ENCODE peak calls at places on chromosome 7, in ten cellular contexts. P is endothelial cell; G is MCF 10A; U is NCI-H187; I is EL; D is stimulated activated CD4-positive, alpha-beta T cell treated with anti-CD3 and anti-CD28 coated beads, Interleukin-1b, Interleukin-23, amount 100 ng/mL, for 24 hours; T is D341Med; J is cardiac septum; C is IMR-90; K is RWPE2. O is an unnamed sample.

GRCh38 chr7:149728491-149729375 is 44.7 kb downstream of the ZNF467 start:
- DNase-seq in T (no peak), G (no peak), K (no peak), P (no peak), U (no peak), D (no peak), C (no peak), I (no peak), J (peak), O (no peak)

GRCh38 chr7:101681170-101682007 is 52.3 kb upstream of the MYL10 start:
- DNase-seq in J (peak), K (no peak), U (no peak), I (peak), C (peak), D (no peak), T (no peak), G (peak), P (no peak), O (peak)

GRCh38 chr7:93636276-93636675 is 61.8 kb upstream of the CALCR start:
- DNase-seq in P (no peak), K (no peak), T (no peak), G (no peak), U (no peak), D (no peak), J (no peak), I (no peak), C (no peak), O (no peak)

GRCh38 chr7:66535414-66536329 is 93.0 kb upstream of the KCTD7 start:
- DNase-seq in J (no peak), I (no peak), T (no peak), U (no peak), G (no peak), K (no peak), P (no peak), C (no peak), D (no peak), O (no peak)

GRCh38 chr7:42574693-42575084 is 337.2 kb downstream of the C7orf25 start:
- DNase-seq in P (no peak), U (no peak), I (peak), D (no peak), G (peak), T (no peak), K (no peak), J (no peak), C (no peak), O (no peak)

GRCh38 chr7:85529831-85530230 is 343.0 kb upstream of the SEMA3D start:
- DNase-seq in I (peak), K (no peak), U (no peak), D (no peak), G (no peak), P (no peak), T (no peak), J (no peak), C (peak), O (peak)

GRCh38 chr7:83819911-83820310 is 171.0 kb upstream of the SEMA3E start:
- DNase-seq in K (no peak), T (no peak), D (no peak), J (no peak), U (no peak), C (no peak), P (no peak), I (peak), G (no peak), O (peak)

GRCh38 chr7:91434821-91435220 is 170.6 kb downstream of the FZD1 start:
- DNase-seq in I (no peak), C (no peak), K (no peak), U (no peak), P (no peak), T (no peak), G (no peak), J (no peak), D (no peak), O (no peak)

GRCh38 chr7:110502893-110503465 is 587.9 kb upstream of the LRRN3 start:
- DNase-seq in U (no peak), T (no peak), I (peak), K (no peak), J (no peak), D (no peak), P (no peak), G (peak), C (peak), O (peak)

GRCh38 chr7:36652431-36652830 is 71.9 kb downstream of the AOAH start:
- DNase-seq in P (no peak), G (no peak), K (no peak), J (no peak), U (no peak), C (peak), I (no peak), T (no peak), D (no peak), O (no peak)

GRCh38 chr7:1505731-1506550 is 1.8 kb upstream of the INTS1 start:
- DNase-seq in P (no peak), I (no peak), K (peak), G (no peak), J (no peak), T (no peak), D (no peak), U (peak), C (no peak), O (no peak)

GRCh38 chr7:7424151-7424873 is 111.4 kb downstream of the COL28A1 start:
- DNase-seq in T (peak), U (peak), K (no peak), G (peak), D (no peak), I (peak), C (peak), P (peak), J (no peak), O (peak)

GRCh38 chr7:155725073-155725346 is 80.5 kb downstream of the RBM33 start:
- DNase-seq in G (no peak), C (no peak), U (no peak), K (no peak), P (no peak), I (no peak), T (no peak), J (no peak), D (no peak), O (no peak)

GRCh38 chr7:71236488-71237179 is 104.7 kb downstream of the GALNT17 start:
- DNase-seq in C (no peak), I (no peak), D (no peak), K (no peak), U (no peak), P (no peak), T (no peak), G (no peak), J (no peak), O (no peak)

GRCh38 chr7:47536705-47537611 is 45.0 kb downstream of the TNS3 start:
- DNase-seq in K (no peak), U (no peak), G (no peak), D (no peak), T (no peak), P (peak), C (peak), I (peak), J (no peak), O (peak)

GRCh38 chr7:42661312-42661711 is 250.6 kb downstream of the C7orf25 start:
- DNase-seq in G (peak), J (no peak), T (no peak), C (no peak), U (no peak), I (peak), P (no peak), K (no peak), D (no peak), O (peak)

GRCh38 chr7:23418046-23418445 is 52.2 kb downstream of the IGF2BP3 start:
- DNase-seq in G (peak), P (no peak), U (no peak), J (no peak), C (peak), K (no peak), T (no peak), D (no peak), I (peak), O (peak)